ENCODE peak calls at places on chromosomes 12 and 14, in six cellular contexts. One of them, this sample, is unnamed.

GRCh38 chr14:105314287-105315185 is at the start of gene PACS2:
- DNase-seq in aorta: peak; percentile 91
- DNase-seq in right cardiac atrium: peak; percentile 78
- DNase-seq in HAP-1: peak; percentile 77
- DNase-seq in CD4-positive, CD25-positive, alpha-beta regulatory T cell: peak; percentile 90
- DNase-seq in lower leg skin: peak; percentile 40
- DNase-seq in this sample: peak; percentile 90

GRCh38 chr12:30308010-30308717 is 387.5 kb downstream of the IPO8 start:
- DNase-seq in aorta: no peak
- DNase-seq in HAP-1: no peak
- DNase-seq in CD4-positive, CD25-positive, alpha-beta regulatory T cell: no peak
- DNase-seq in lower leg skin: no peak
- DNase-seq in right cardiac atrium: no peak
- DNase-seq in this sample: no peak

GRCh38 chr12:131711551-131712205 is 788 bp downstream of the SFSWAP start:
- DNase-seq in lower leg skin: no peak
- DNase-seq in right cardiac atrium: no peak
- DNase-seq in HAP-1: no peak
- DNase-seq in CD4-positive, CD25-positive, alpha-beta regulatory T cell: peak; percentile 13
- DNase-seq in aorta: no peak
- DNase-seq in this sample: no peak

GRCh38 chr14:94390372-94391086 is 2.1 kb upstream of the SERPINA1 start:
- DNase-seq in HAP-1: no peak
- DNase-seq in lower leg skin: no peak
- DNase-seq in right cardiac atrium: peak; percentile 55
- DNase-seq in aorta: no peak
- DNase-seq in CD4-positive, CD25-positive, alpha-beta regulatory T cell: no peak
- DNase-seq in this sample: no peak

GRCh38 chr14:104080557-104081492 is 4.7 kb upstream of the ASPG start:
- DNase-seq in lower leg skin: no peak
- DNase-seq in aorta: no peak
- DNase-seq in right cardiac atrium: no peak
- DNase-seq in HAP-1: no peak
- DNase-seq in CD4-positive, CD25-positive, alpha-beta regulatory T cell: no peak
- DNase-seq in this sample: no peak

GRCh38 chr12:54521291-54522062 is 23.9 kb downstream of the NCKAP1L start:
- DNase-seq in lower leg skin: no peak
- DNase-seq in aorta: no peak
- DNase-seq in right cardiac atrium: no peak
- DNase-seq in HAP-1: no peak
- DNase-seq in CD4-positive, CD25-positive, alpha-beta regulatory T cell: no peak
- DNase-seq in this sample: no peak

GRCh38 chr12:49806321-49806813 is 21.8 kb downstream of the NCKAP5L start:
- DNase-seq in HAP-1: no peak
- DNase-seq in aorta: no peak
- DNase-seq in lower leg skin: no peak
- DNase-seq in CD4-positive, CD25-positive, alpha-beta regulatory T cell: no peak
- DNase-seq in right cardiac atrium: no peak
- DNase-seq in this sample: no peak

GRCh38 chr14:70472253-70473159 is 20.5 kb downstream of the ADAM21 start:
- DNase-seq in aorta: no peak
- DNase-seq in right cardiac atrium: no peak
- DNase-seq in CD4-positive, CD25-positive, alpha-beta regulatory T cell: peak; percentile 31
- DNase-seq in HAP-1: no peak
- DNase-seq in lower leg skin: no peak
- DNase-seq in this sample: peak; percentile 71

DNA sequence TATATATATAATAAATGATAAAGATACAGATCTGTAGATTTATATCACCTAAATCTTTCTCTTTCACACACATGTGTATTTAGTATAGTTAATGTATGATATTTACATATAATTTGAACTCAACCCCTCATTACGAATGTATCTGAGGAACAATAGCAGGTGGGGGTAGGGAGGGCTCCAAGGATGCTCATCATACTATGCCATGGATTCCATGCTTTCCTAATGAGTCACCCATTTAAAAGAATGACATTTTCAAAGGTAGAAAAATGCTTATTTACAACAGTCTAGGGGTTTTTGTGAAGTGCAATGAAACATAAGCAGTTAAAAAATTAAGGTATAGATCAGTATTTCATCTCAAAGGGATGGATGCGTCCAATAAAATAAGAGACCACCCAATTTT is 181.6 kb downstream of the SOX5 start:
- DNase-seq in lower leg skin: no peak
- DNase-seq in right cardiac atrium: no peak
- DNase-seq in aorta: no peak
- DNase-seq in HAP-1: no peak
- DNase-seq in CD4-positive, CD25-positive, alpha-beta regulatory T cell: no peak
- DNase-seq in this sample: no peak
- H3K4me3 ChIP-seq in lower leg skin: no peak overlapping the region
- H3K4me3 ChIP-seq in right cardiac atrium: no peak overlapping the region
- H3K4me3 ChIP-seq in aorta: no peak overlapping the region
- H3K4me3 ChIP-seq in HAP-1: no peak overlapping the region
- H3K4me3 ChIP-seq in CD4-positive, CD25-positive, alpha-beta regulatory T cell: no peak overlapping the region
- H3K4me3 ChIP-seq in this sample: no peak overlapping the region

DNA sequence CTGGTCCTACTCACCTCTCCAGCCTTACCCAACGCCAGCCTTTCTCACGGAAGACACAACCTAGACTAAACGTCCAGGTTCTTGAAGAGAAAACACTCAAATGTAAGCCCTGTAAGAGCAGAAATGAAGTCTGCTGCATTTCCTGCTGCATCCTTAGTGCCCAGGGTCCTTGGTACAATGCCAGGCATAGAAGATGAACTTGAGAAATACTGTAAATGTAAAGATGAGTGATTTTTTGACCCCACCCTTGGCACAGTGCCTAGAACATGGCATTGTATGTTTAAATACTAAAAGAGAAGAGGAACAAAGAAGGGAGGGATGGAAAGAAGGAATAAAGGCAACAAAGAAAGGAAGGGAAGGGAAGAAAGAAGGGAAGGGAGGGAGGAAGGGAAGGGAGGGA is 514.6 kb downstream of the MED13L start:
- DNase-seq in aorta: no peak
- DNase-seq in lower leg skin: no peak
- DNase-seq in right cardiac atrium: no peak
- DNase-seq in HAP-1: no peak
- DNase-seq in CD4-positive, CD25-positive, alpha-beta regulatory T cell: no peak
- DNase-seq in this sample: no peak
- H3K4me3 ChIP-seq in aorta: no peak overlapping the region
- H3K4me3 ChIP-seq in lower leg skin: no peak overlapping the region
- H3K4me3 ChIP-seq in right cardiac atrium: no peak overlapping the region
- H3K4me3 ChIP-seq in HAP-1: no peak overlapping the region
- H3K4me3 ChIP-seq in CD4-positive, CD25-positive, alpha-beta regulatory T cell: no peak overlapping the region
- H3K4me3 ChIP-seq in this sample: no peak overlapping the region

GRCh38 chr12:14950421-14950820 is 11.0 kb downstream of the ARHGDIB start:
- DNase-seq in aorta: no peak
- DNase-seq in HAP-1: no peak
- DNase-seq in lower leg skin: no peak
- DNase-seq in right cardiac atrium: no peak
- DNase-seq in CD4-positive, CD25-positive, alpha-beta regulatory T cell: peak; percentile 32
- DNase-seq in this sample: peak; percentile 76

GRCh38 chr12:14946856-14947255 is 8.5 kb upstream of the ERP27 start:
- DNase-seq in right cardiac atrium: no peak
- DNase-seq in HAP-1: no peak
- DNase-seq in aorta: no peak
- DNase-seq in lower leg skin: no peak
- DNase-seq in CD4-positive, CD25-positive, alpha-beta regulatory T cell: no peak
- DNase-seq in this sample: no peak

GRCh38 chr12:14949631-14950030 is 11.3 kb upstream of the ERP27 start:
- DNase-seq in HAP-1: no peak
- DNase-seq in aorta: no peak
- DNase-seq in right cardiac atrium: no peak
- DNase-seq in CD4-positive, CD25-positive, alpha-beta regulatory T cell: no peak
- DNase-seq in lower leg skin: no peak
- DNase-seq in this sample: no peak

GRCh38 chr12:14950982-14951746 is 10.2 kb downstream of the ARHGDIB start:
- DNase-seq in HAP-1: no peak
- DNase-seq in aorta: no peak
- DNase-seq in lower leg skin: no peak
- DNase-seq in right cardiac atrium: peak; percentile 40
- DNase-seq in CD4-positive, CD25-positive, alpha-beta regulatory T cell: no peak
- DNase-seq in this sample: no peak

GRCh38 chr12:14948672-14949071 is 10.3 kb upstream of the ERP27 start:
- DNase-seq in lower leg skin: peak; percentile 56
- DNase-seq in right cardiac atrium: no peak
- DNase-seq in aorta: no peak
- DNase-seq in HAP-1: no peak
- DNase-seq in CD4-positive, CD25-positive, alpha-beta regulatory T cell: peak; percentile 92
- DNase-seq in this sample: peak; percentile 71
- H3K4me3 ChIP-seq in lower leg skin: no peak overlapping the region
- H3K4me3 ChIP-seq in right cardiac atrium: no peak overlapping the region
- H3K4me3 ChIP-seq in aorta: peak overlapping the region; percentile 76
- H3K4me3 ChIP-seq in HAP-1: no peak overlapping the region
- H3K4me3 ChIP-seq in CD4-positive, CD25-positive, alpha-beta regulatory T cell: peak overlapping the region; percentile 100
- H3K4me3 ChIP-seq in this sample: peak overlapping the region; percentile 38

GRCh38 chr14:32933623-32933942 is 5.1 kb upstream of the NPAS3 start:
- DNase-seq in aorta: no peak
- DNase-seq in CD4-positive, CD25-positive, alpha-beta regulatory T cell: no peak
- DNase-seq in right cardiac atrium: no peak
- DNase-seq in lower leg skin: no peak
- DNase-seq in HAP-1: no peak
- DNase-seq in this sample: no peak
- H3K4me3 ChIP-seq in aorta: peak overlapping the region; percentile 84
- H3K4me3 ChIP-seq in CD4-positive, CD25-positive, alpha-beta regulatory T cell: no peak overlapping the region
- H3K4me3 ChIP-seq in right cardiac atrium: peak overlapping the region; percentile 71
- H3K4me3 ChIP-seq in lower leg skin: peak overlapping the region; percentile 26
- H3K4me3 ChIP-seq in HAP-1: peak overlapping the region; percentile 36
- H3K4me3 ChIP-seq in this sample: no peak overlapping the region

GRCh38 chr12:75852143-75852542 is 179.4 kb downstream of the PHLDA1 start:
- DNase-seq in CD4-positive, CD25-positive, alpha-beta regulatory T cell: no peak
- DNase-seq in lower leg skin: no peak
- DNase-seq in right cardiac atrium: no peak
- DNase-seq in aorta: no peak
- DNase-seq in HAP-1: no peak
- DNase-seq in this sample: no peak
- H3K4me3 ChIP-seq in CD4-positive, CD25-positive, alpha-beta regulatory T cell: no peak overlapping the region
- H3K4me3 ChIP-seq in lower leg skin: no peak overlapping the region
- H3K4me3 ChIP-seq in right cardiac atrium: no peak overlapping the region
- H3K4me3 ChIP-seq in aorta: no peak overlapping the region
- H3K4me3 ChIP-seq in HAP-1: no peak overlapping the region
- H3K4me3 ChIP-seq in this sample: no peak overlapping the region

GRCh38 chr12:120668091-120668796 is 18.7 kb upstream of the MLEC start:
- DNase-seq in HAP-1: peak; percentile 84
- DNase-seq in lower leg skin: no peak
- DNase-seq in right cardiac atrium: no peak
- DNase-seq in aorta: no peak
- DNase-seq in CD4-positive, CD25-positive, alpha-beta regulatory T cell: no peak
- DNase-seq in this sample: no peak

GRCh38 chr12:120666577-120667390 is 20.2 kb upstream of the MLEC start:
- DNase-seq in aorta: no peak
- DNase-seq in right cardiac atrium: no peak
- DNase-seq in lower leg skin: no peak
- DNase-seq in CD4-positive, CD25-positive, alpha-beta regulatory T cell: no peak
- DNase-seq in HAP-1: no peak
- DNase-seq in this sample: no peak

GRCh38 chr12:120670667-120671066 is 16.3 kb upstream of the MLEC start:
- DNase-seq in aorta: no peak
- DNase-seq in CD4-positive, CD25-positive, alpha-beta regulatory T cell: no peak
- DNase-seq in lower leg skin: no peak
- DNase-seq in right cardiac atrium: no peak
- DNase-seq in HAP-1: no peak
- DNase-seq in this sample: peak; percentile 57

GRCh38 chr12:120668797-120669054 is 18.2 kb upstream of the MLEC start:
- DNase-seq in aorta: no peak
- DNase-seq in HAP-1: no peak
- DNase-seq in CD4-positive, CD25-positive, alpha-beta regulatory T cell: no peak
- DNase-seq in lower leg skin: no peak
- DNase-seq in right cardiac atrium: no peak
- DNase-seq in this sample: no peak

GRCh38 chr12:120669055-120669828 is 17.7 kb upstream of the MLEC start:
- DNase-seq in aorta: peak; percentile 80
- DNase-seq in HAP-1: peak; percentile 91
- DNase-seq in CD4-positive, CD25-positive, alpha-beta regulatory T cell: no peak
- DNase-seq in right cardiac atrium: peak; percentile 62
- DNase-seq in lower leg skin: no peak
- DNase-seq in this sample: peak; percentile 77
- H3K4me3 ChIP-seq in aorta: no peak overlapping the region
- H3K4me3 ChIP-seq in HAP-1: no peak overlapping the region
- H3K4me3 ChIP-seq in CD4-positive, CD25-positive, alpha-beta regulatory T cell: no peak overlapping the region
- H3K4me3 ChIP-seq in right cardiac atrium: no peak overlapping the region
- H3K4me3 ChIP-seq in lower leg skin: no peak overlapping the region
- H3K4me3 ChIP-seq in this sample: no peak overlapping the region

This sample was measured in GM06990.